ENCODE peak calls at places on chromosomes 12 and 14, in five cellular contexts. One of them, this sample, is unnamed.

GRCh38 chr14:88993946-88994345 is 169.5 kb downstream of the TTC8 start:
- DNase-seq in AG04450: no peak
- DNase-seq in uterus: no peak
- DNase-seq in Panc1: no peak
- DNase-seq in esophagus squamous epithelium: no peak
- DNase-seq in this sample: no peak

GRCh38 chr14:23566782-23567185 is 807 bp downstream of the AP1G2 start:
- DNase-seq in AG04450: no peak
- DNase-seq in uterus: no peak
- DNase-seq in Panc1: no peak
- DNase-seq in esophagus squamous epithelium: no peak
- DNase-seq in this sample: no peak

GRCh38 chr12:108479364-108480070 is 35.6 kb upstream of the FICD start:
- DNase-seq in AG04450: no peak
- DNase-seq in uterus: no peak
- DNase-seq in Panc1: no peak
- DNase-seq in esophagus squamous epithelium: no peak
- DNase-seq in this sample: no peak

GRCh38 chr14:73168691-73169090 is 32.4 kb downstream of the PSEN1 start:
- DNase-seq in AG04450: no peak
- DNase-seq in uterus: no peak
- DNase-seq in Panc1: no peak
- DNase-seq in esophagus squamous epithelium: no peak
- DNase-seq in this sample: no peak

GRCh38 chr14:39641224-39641623 is 209.0 kb upstream of the FBXO33 start:
- DNase-seq in AG04450: no peak
- DNase-seq in uterus: no peak
- DNase-seq in Panc1: no peak
- DNase-seq in esophagus squamous epithelium: no peak
- DNase-seq in this sample: no peak

GRCh38 chr12:122029620-122030426 is 8.1 kb downstream of the BCL7A start:
- DNase-seq in AG04450: no peak
- DNase-seq in uterus: no peak
- DNase-seq in Panc1: no peak
- DNase-seq in esophagus squamous epithelium: no peak
- DNase-seq in this sample: peak; percentile 24

GRCh38 chr12:66092559-66093269 is 37.8 kb downstream of the LLPH start:
- DNase-seq in AG04450: no peak
- DNase-seq in uterus: no peak
- DNase-seq in Panc1: no peak
- DNase-seq in esophagus squamous epithelium: no peak
- DNase-seq in this sample: no peak

GRCh38 chr14:22882529-22883190 is 362 bp upstream of the REM2 start:
- DNase-seq in AG04450: no peak
- DNase-seq in uterus: peak; percentile 56
- DNase-seq in Panc1: no peak
- DNase-seq in esophagus squamous epithelium: no peak
- DNase-seq in this sample: no peak

GRCh38 chr12:26749781-26750180 is 83.2 kb downstream of the ITPR2 start:
- DNase-seq in AG04450: no peak
- DNase-seq in uterus: no peak
- DNase-seq in Panc1: no peak
- DNase-seq in esophagus squamous epithelium: no peak
- DNase-seq in this sample: no peak

GRCh38 chr12:116385486-116386217 is 108.2 kb upstream of the MED13L start:
- DNase-seq in AG04450: no peak
- DNase-seq in uterus: no peak
- DNase-seq in Panc1: no peak
- DNase-seq in esophagus squamous epithelium: no peak
- DNase-seq in this sample: no peak

GRCh38 chr12:10067942-10068341 is 30.8 kb downstream of the CLEC1A start:
- DNase-seq in AG04450: no peak
- DNase-seq in uterus: peak; percentile 36
- DNase-seq in Panc1: no peak
- DNase-seq in esophagus squamous epithelium: no peak
- DNase-seq in this sample: no peak

GRCh38 chr14:50542941-50543418 is 10.6 kb upstream of the MAP4K5 start:
- DNase-seq in AG04450: no peak
- DNase-seq in uterus: peak; percentile 26
- DNase-seq in Panc1: no peak
- DNase-seq in esophagus squamous epithelium: no peak
- DNase-seq in this sample: no peak

GRCh38 chr14:44564908-44565307 is 57.8 kb upstream of the FSCB start:
- DNase-seq in AG04450: peak; percentile 10
- DNase-seq in uterus: no peak
- DNase-seq in Panc1: no peak
- DNase-seq in esophagus squamous epithelium: no peak
- DNase-seq in this sample: no peak

GRCh38 chr12:55019784-55020183 is at the start of gene NEUROD4:
- DNase-seq in AG04450: peak; percentile 3
- DNase-seq in uterus: no peak
- DNase-seq in Panc1: no peak
- DNase-seq in esophagus squamous epithelium: no peak
- DNase-seq in this sample: peak; percentile 19

GRCh38 chr14:57136669-57137068 is 132.0 kb downstream of the EXOC5 start:
- DNase-seq in AG04450: no peak
- DNase-seq in uterus: no peak
- DNase-seq in Panc1: no peak
- DNase-seq in esophagus squamous epithelium: no peak
- DNase-seq in this sample: peak; percentile 38

GRCh38 chr12:58364389-58365086 is 423.2 kb downstream of the ATP23 start:
- DNase-seq in AG04450: peak; percentile 97
- DNase-seq in uterus: no peak
- DNase-seq in Panc1: peak; percentile 73
- DNase-seq in esophagus squamous epithelium: no peak
- DNase-seq in this sample: no peak

GRCh38 chr12:12397184-12397583 is 40.3 kb downstream of the BORCS5 start:
- DNase-seq in AG04450: no peak
- DNase-seq in uterus: no peak
- DNase-seq in Panc1: no peak
- DNase-seq in esophagus squamous epithelium: no peak
- DNase-seq in this sample: no peak

GRCh38 chr12:106267535-106267934 is 19.7 kb upstream of the CKAP4 start:
- DNase-seq in AG04450: no peak
- DNase-seq in uterus: no peak
- DNase-seq in Panc1: no peak
- DNase-seq in esophagus squamous epithelium: no peak
- DNase-seq in this sample: no peak

GRCh38 chr12:25553083-25553482 is at the start of gene LMNTD1:
- DNase-seq in AG04450: no peak
- DNase-seq in uterus: no peak
- DNase-seq in Panc1: no peak
- DNase-seq in esophagus squamous epithelium: no peak
- DNase-seq in this sample: no peak

GRCh38 chr12:76190249-76190648 is 105.8 kb upstream of the NAP1L1 start:
- DNase-seq in AG04450: no peak
- DNase-seq in uterus: no peak
- DNase-seq in Panc1: no peak
- DNase-seq in esophagus squamous epithelium: no peak
- DNase-seq in this sample: no peak

GRCh38 chr12:47437570-47437969 is 268.3 kb downstream of the RPAP3 start:
- DNase-seq in AG04450: no peak
- DNase-seq in uterus: no peak
- DNase-seq in Panc1: no peak
- DNase-seq in esophagus squamous epithelium: no peak
- DNase-seq in this sample: no peak

GRCh38 chr12:110012659-110013058 is 13.4 kb downstream of the ANKRD13A start:
- DNase-seq in AG04450: no peak
- DNase-seq in uterus: no peak
- DNase-seq in Panc1: no peak
- DNase-seq in esophagus squamous epithelium: no peak
- DNase-seq in this sample: no peak

GRCh38 chr12:79886917-79887519 is 47.9 kb downstream of the PPP1R12A start:
- DNase-seq in AG04450: peak; percentile 11
- DNase-seq in uterus: no peak
- DNase-seq in Panc1: peak; percentile 45
- DNase-seq in esophagus squamous epithelium: no peak
- DNase-seq in this sample: no peak

GRCh38 chr12:131913666-131914065 is 15.4 kb upstream of the PUS1 start:
- DNase-seq in AG04450: no peak
- DNase-seq in uterus: no peak
- DNase-seq in Panc1: no peak
- DNase-seq in esophagus squamous epithelium: no peak
- DNase-seq in this sample: no peak

GRCh38 chr12:132605892-132606291 is 4.5 kb downstream of the LRCOL1 start:
- DNase-seq in AG04450: no peak
- DNase-seq in uterus: no peak
- DNase-seq in Panc1: no peak
- DNase-seq in esophagus squamous epithelium: no peak
- DNase-seq in this sample: no peak

DNA sequence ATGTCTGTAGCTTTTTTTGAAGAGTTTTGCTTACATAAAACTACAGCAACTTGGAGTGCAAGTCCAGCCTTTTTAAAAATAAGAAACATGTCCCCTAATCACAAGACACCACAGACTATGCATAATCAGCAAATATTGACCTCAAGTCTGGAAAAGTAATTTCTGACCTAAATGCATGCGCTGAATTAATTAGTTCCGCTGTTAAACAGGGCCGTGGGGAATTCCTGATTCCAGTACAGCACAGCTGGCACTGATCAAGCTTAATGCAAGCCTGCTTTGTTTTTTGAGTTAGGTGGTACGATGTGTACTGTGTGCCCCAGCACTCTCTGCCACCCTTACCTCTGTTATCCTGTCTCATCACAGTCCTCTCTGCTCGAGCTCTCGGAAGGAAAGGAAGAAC is 9.2 kb downstream of the MLH3 start:
- DNase-seq in AG04450: no peak
- DNase-seq in uterus: no peak
- DNase-seq in Panc1: no peak
- DNase-seq in esophagus squamous epithelium: no peak
- DNase-seq in this sample: no peak
- H3K27ac ChIP-seq in AG04450: no peak overlapping the region
- H3K27ac ChIP-seq in uterus: no peak overlapping the region
- H3K27ac ChIP-seq in Panc1: peak overlapping the region; percentile 29
- H3K27ac ChIP-seq in esophagus squamous epithelium: no peak overlapping the region
- H3K27ac ChIP-seq in this sample: no peak overlapping the region

GRCh38 chr14:64474041-64474440 is 8.7 kb downstream of the AKAP5 start:
- DNase-seq in AG04450: no peak
- DNase-seq in uterus: no peak
- DNase-seq in Panc1: no peak
- DNase-seq in esophagus squamous epithelium: no peak
- DNase-seq in this sample: no peak

GRCh38 chr14:64474698-64475097 is 9.4 kb downstream of the AKAP5 start:
- DNase-seq in AG04450: no peak
- DNase-seq in uterus: no peak
- DNase-seq in Panc1: no peak
- DNase-seq in esophagus squamous epithelium: no peak
- DNase-seq in this sample: no peak

GRCh38 chr14:64476438-64476837 is 11.1 kb downstream of the AKAP5 start:
- DNase-seq in AG04450: no peak
- DNase-seq in uterus: no peak
- DNase-seq in Panc1: no peak
- DNase-seq in esophagus squamous epithelium: no peak
- DNase-seq in this sample: no peak

GRCh38 chr14:64475585-64476273 is 10.4 kb downstream of the AKAP5 start:
- DNase-seq in AG04450: no peak
- DNase-seq in uterus: no peak
- DNase-seq in Panc1: no peak
- DNase-seq in esophagus squamous epithelium: no peak
- DNase-seq in this sample: no peak

GRCh38 chr14:64478634-64479250 is 13.4 kb downstream of the AKAP5 start:
- DNase-seq in AG04450: no peak
- DNase-seq in uterus: no peak
- DNase-seq in Panc1: no peak
- DNase-seq in esophagus squamous epithelium: no peak
- DNase-seq in this sample: no peak
- TF ChIP-seq CTCF in AG04450: peak; percentile 47
- TF ChIP-seq CTCF in uterus: peak; percentile 41
- TF ChIP-seq CTCF in Panc1: peak; percentile 30
- TF ChIP-seq CTCF in esophagus squamous epithelium: no peak
- TF ChIP-seq CTCF in this sample: peak; percentile 57

GRCh38 chr14:96903444-96904023 is 106.4 kb downstream of the VRK1 start:
- DNase-seq in AG04450: no peak
- DNase-seq in uterus: no peak
- DNase-seq in Panc1: no peak
- DNase-seq in esophagus squamous epithelium: no peak
- DNase-seq in this sample: no peak

GRCh38 chr14:96906434-96906833 is 109.3 kb downstream of the VRK1 start:
- DNase-seq in AG04450: no peak
- DNase-seq in uterus: no peak
- DNase-seq in Panc1: no peak
- DNase-seq in esophagus squamous epithelium: no peak
- DNase-seq in this sample: no peak

GRCh38 chr14:96904201-96904600 is 107.0 kb downstream of the VRK1 start:
- DNase-seq in AG04450: no peak
- DNase-seq in uterus: no peak
- DNase-seq in Panc1: no peak
- DNase-seq in esophagus squamous epithelium: no peak
- DNase-seq in this sample: no peak

GRCh38 chr14:96905065-96905464 is 107.9 kb downstream of the VRK1 start:
- DNase-seq in AG04450: no peak
- DNase-seq in uterus: no peak
- DNase-seq in Panc1: no peak
- DNase-seq in esophagus squamous epithelium: no peak
- DNase-seq in this sample: no peak

GRCh38 chr14:96905825-96906224 is 108.6 kb downstream of the VRK1 start:
- DNase-seq in AG04450: no peak
- DNase-seq in uterus: no peak
- DNase-seq in Panc1: no peak
- DNase-seq in esophagus squamous epithelium: no peak
- DNase-seq in this sample: no peak
- H3K27ac ChIP-seq in AG04450: no peak overlapping the region
- H3K27ac ChIP-seq in uterus: no peak overlapping the region
- H3K27ac ChIP-seq in Panc1: no peak overlapping the region
- H3K27ac ChIP-seq in esophagus squamous epithelium: no peak overlapping the region
- H3K27ac ChIP-seq in this sample: no peak overlapping the region

DNA sequence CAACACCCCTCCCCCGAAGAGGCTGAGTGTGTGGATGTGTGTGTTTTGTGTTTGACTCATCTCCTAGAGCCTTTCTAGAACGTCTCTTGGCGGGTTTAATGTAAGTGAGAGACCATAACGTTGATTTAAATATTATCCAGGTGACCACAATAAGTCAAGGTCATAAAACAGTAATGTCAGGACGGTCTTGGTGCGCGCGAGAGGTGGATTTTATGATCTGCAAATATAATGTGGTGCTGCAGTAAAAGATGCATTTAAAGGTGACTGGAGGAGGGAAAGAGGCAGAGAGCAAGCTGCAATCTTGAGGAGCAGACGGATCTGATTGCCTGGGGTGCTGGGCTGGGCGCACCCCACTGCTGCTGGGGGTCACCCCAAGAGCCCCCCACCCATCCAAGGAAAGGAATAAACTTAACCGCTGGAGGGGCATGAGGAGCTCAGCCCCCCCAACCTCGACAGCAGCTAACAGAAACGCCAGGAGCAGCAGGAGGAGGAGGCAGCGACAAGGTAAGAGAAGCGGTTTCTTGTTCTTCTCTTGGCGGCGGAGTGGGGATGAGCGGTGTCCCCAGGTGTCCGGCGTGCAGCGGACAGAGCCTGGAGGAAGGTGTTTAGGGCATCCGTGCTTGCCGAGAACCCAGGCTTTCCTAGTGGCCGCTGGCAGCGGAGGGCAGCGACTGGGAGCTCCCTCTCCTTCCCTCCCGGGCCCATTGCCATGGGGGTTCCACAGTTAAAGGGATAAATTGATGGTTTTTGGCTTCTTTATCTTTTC is 5.5 kb downstream of the HOXC10 start:
- DNase-seq in AG04450: no peak
- DNase-seq in uterus: no peak
- DNase-seq in Panc1: no peak
- DNase-seq in esophagus squamous epithelium: no peak
- DNase-seq in this sample: no peak
- TF ChIP-seq CTCF in AG04450: no peak
- TF ChIP-seq CTCF in uterus: no peak
- TF ChIP-seq CTCF in Panc1: no peak
- TF ChIP-seq CTCF in esophagus squamous epithelium: no peak
- TF ChIP-seq CTCF in this sample: no peak

This sample was measured in left ventricle myocardium inferior.